ENCODE peak calls at places on chromosome 5, in ten cellular contexts. U, M, Z, P, K, F, W, V, R and G are unnamed samples.

GRCh38 chr5:73722224-73722623 is 96.2 kb downstream of the ARHGEF28 start:
- DNase-seq in M (no peak), P (no peak), R (no peak), W (no peak), Z (no peak), K (peak), V (no peak), U (no peak), F (no peak), G (peak)

GRCh38 chr5:154972476-154973080 is 31.7 kb downstream of the MRPL22 start:
- DNase-seq in Z (no peak), V (no peak), W (peak), P (no peak), F (peak), K (peak), M (no peak), U (peak), R (no peak), G (peak)

GRCh38 chr5:52502591-52502990 is 285.1 kb upstream of the ITGA1 start:
- DNase-seq in K (no peak), Z (no peak), V (no peak), F (no peak), W (no peak), M (no peak), R (no peak), P (no peak), U (peak), G (no peak)

GRCh38 chr5:141913560-141913959 is 10.1 kb upstream of the DELE1 start:
- DNase-seq in W (no peak), F (no peak), M (no peak), U (no peak), R (no peak), V (no peak), P (no peak), Z (no peak), K (no peak), G (no peak)

GRCh38 chr5:159231167-159231566 is 21.8 kb upstream of the RNF145 start:
- DNase-seq in Z (no peak), W (no peak), K (peak), M (no peak), F (no peak), U (no peak), V (no peak), R (no peak), P (no peak), G (no peak)

GRCh38 chr5:160260881-160261815 is 31.8 kb downstream of the FABP6 start:
- DNase-seq in M (no peak), P (no peak), R (peak), V (no peak), K (peak), F (no peak), W (no peak), Z (no peak), U (peak), G (no peak)

GRCh38 chr5:8857051-8857450 is 688.8 kb downstream of the SEMA5A start:
- DNase-seq in K (no peak), U (no peak), P (no peak), F (no peak), M (no peak), V (no peak), R (no peak), Z (no peak), W (no peak), G (no peak)

GRCh38 chr5:173839117-173839713 is 48.9 kb upstream of the CPEB4 start:
- DNase-seq in K (no peak), M (no peak), U (no peak), V (peak), R (peak), F (no peak), P (no peak), Z (no peak), W (no peak), G (no peak)

GRCh38 chr5:143386725-143387124 is 16.8 kb downstream of the NR3C1 start:
- DNase-seq in V (no peak), F (no peak), P (no peak), U (no peak), W (no peak), K (peak), M (no peak), R (no peak), Z (no peak), G (no peak)

GRCh38 chr5:73311291-73312110 is 137.1 kb downstream of the FOXD1 start:
- DNase-seq in M (no peak), W (peak), K (peak), V (no peak), R (no peak), U (peak), P (no peak), F (peak), Z (peak), G (no peak)

GRCh38 chr5:10626473-10627013 is 62.7 kb downstream of the ANKRD33B start:
- DNase-seq in U (no peak), F (no peak), V (no peak), Z (peak), K (peak), P (no peak), W (no peak), R (no peak), M (peak), G (no peak)

GRCh38 chr5:73120222-73121108 is at the start of gene TMEM171:
- DNase-seq in U (peak), R (peak), W (peak), K (peak), F (peak), M (peak), V (peak), P (peak), Z (no peak), G (peak)

GRCh38 chr5:82676663-82677062 is 398.5 kb upstream of the RPS23 start:
- DNase-seq in V (no peak), Z (no peak), R (no peak), F (no peak), M (no peak), K (no peak), P (no peak), W (no peak), U (no peak), G (no peak)

GRCh38 chr5:130975847-130976246 is 189.2 kb downstream of the HINT1 start:
- DNase-seq in P (no peak), R (no peak), W (peak), F (no peak), M (no peak), Z (no peak), K (no peak), V (peak), U (no peak), G (no peak)

GRCh38 chr5:38870595-38870994 is 24.8 kb downstream of the OSMR start:
- DNase-seq in M (no peak), P (no peak), V (no peak), R (no peak), F (no peak), W (no peak), U (no peak), K (no peak), Z (no peak), G (no peak)

GRCh38 chr5:125412051-125412560 is 665.7 kb upstream of the ZNF608 start:
- DNase-seq in K (peak), R (no peak), M (peak), V (no peak), W (peak), F (peak), U (no peak), P (no peak), Z (no peak), G (no peak)

GRCh38 chr5:84131372-84131771 is 253.3 kb downstream of the EDIL3 start:
- DNase-seq in V (no peak), R (no peak), U (no peak), P (no peak), F (no peak), W (no peak), M (no peak), Z (no peak), K (peak), G (no peak)

GRCh38 chr5:76801159-76801802 is 17.5 kb upstream of the F2RL1 start:
- DNase-seq in V (no peak), F (no peak), K (peak), W (peak), R (peak), Z (peak), P (no peak), M (no peak), U (no peak), G (peak)

GRCh38 chr5:134086215-134086942 is 28.1 kb upstream of the TCF7 start:
- DNase-seq in W (no peak), P (peak), M (no peak), U (no peak), K (no peak), R (no peak), F (no peak), Z (no peak), V (no peak), G (no peak)

GRCh38 chr5:50547303-50547702 is 106.2 kb upstream of the EMB start:
- DNase-seq in K (no peak), F (no peak), R (no peak), W (no peak), P (no peak), U (no peak), Z (no peak), M (no peak), V (no peak), G (no peak)

GRCh38 chr5:78975035-78975434 is 10.1 kb downstream of the ARSB start:
- DNase-seq in M (no peak), U (no peak), W (no peak), P (no peak), F (no peak), R (no peak), K (no peak), V (no peak), Z (no peak), G (no peak)

GRCh38 chr5:123673107-123673506 is 161.1 kb downstream of the CSNK1G3 start:
- DNase-seq in F (no peak), M (no peak), W (no peak), P (no peak), V (no peak), U (no peak), R (no peak), K (peak), Z (no peak), G (no peak)

GRCh38 chr5:34547300-34548085 is 108.6 kb upstream of the RAI14 start:
- DNase-seq in K (no peak), U (no peak), Z (no peak), P (no peak), V (no peak), M (no peak), W (no peak), R (no peak), F (no peak), G (no peak)

GRCh38 chr5:142171270-142171669 is 62.7 kb downstream of the NDFIP1 start:
- DNase-seq in K (no peak), U (no peak), V (no peak), W (no peak), R (peak), M (no peak), Z (no peak), F (no peak), P (no peak), G (no peak)

DNA sequence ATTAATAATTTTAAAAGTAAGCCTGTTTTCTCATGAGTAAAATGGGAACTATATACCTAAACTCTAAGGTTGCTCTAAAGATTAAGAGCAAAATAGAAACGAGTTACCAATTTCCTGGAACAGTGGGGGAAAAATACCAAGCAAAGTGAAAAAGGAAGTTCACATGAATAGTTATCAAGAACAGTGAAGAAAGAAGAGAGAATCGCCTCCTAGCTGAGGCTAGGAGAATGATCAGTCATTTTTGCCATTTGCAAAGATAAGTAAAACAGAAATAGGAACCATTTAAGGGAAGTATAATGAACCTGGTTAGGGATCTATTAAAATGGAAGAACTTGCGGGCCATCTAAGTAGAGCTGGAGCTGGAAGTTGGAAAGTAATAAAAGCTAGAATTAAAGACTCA is 50.7 kb downstream of the P4HA2 start:
- DNase-seq in W (no peak), P (no peak), Z (no peak), M (no peak), U (no peak), F (no peak), R (no peak), V (no peak), K (peak), G (no peak)
- TF ChIP-seq CTCF in W (no peak), P (no peak), Z (peak), M (no peak), U (no peak), F (no peak), R (no peak), V (no peak), K (peak), G (peak)

GRCh38 chr5:138702827-138703194 is 50.4 kb upstream of the CTNNA1 start:
- DNase-seq in P (no peak), R (no peak), V (no peak), U (no peak), W (no peak), M (no peak), Z (no peak), K (no peak), F (no peak), G (no peak)
- TF ChIP-seq CTCF in P (no peak), R (no peak), V (no peak), U (no peak), W (no peak), M (no peak), Z (no peak), K (no peak), F (no peak), G (no peak)

DNA sequence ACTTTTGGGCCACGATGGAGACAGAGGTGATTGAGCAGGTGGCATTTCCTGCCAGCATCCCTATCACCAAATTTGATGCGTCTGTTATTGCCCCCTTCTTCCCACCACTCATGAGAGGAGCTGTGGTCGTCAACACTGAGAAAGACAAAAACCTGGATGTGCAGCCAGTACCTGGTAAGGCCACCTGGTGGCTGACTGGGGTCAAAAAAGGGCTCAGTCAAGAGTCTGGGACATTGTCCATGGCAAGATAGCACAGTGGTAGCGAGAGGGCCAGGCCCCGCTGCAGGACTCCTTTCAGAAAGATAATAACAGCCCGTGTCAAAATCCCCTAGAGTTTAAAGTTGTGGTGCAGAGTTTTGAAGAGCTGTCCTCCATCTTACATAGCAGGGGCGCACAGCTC is 40.8 kb downstream of the CSF1R start:
- DNase-seq in F (no peak), P (no peak), U (no peak), Z (no peak), K (no peak), M (no peak), V (no peak), W (no peak), R (no peak), G (no peak)
- TF ChIP-seq CTCF in F (no peak), P (no peak), U (no peak), Z (no peak), K (no peak), M (no peak), V (no peak), W (no peak), R (peak), G (no peak)

GRCh38 chr5:171776747-171777419 is 8.7 kb upstream of the SMIM23 start:
- DNase-seq in R (no peak), M (no peak), Z (no peak), V (no peak), W (no peak), P (no peak), K (no peak), U (no peak), F (no peak), G (no peak)
- TF ChIP-seq CTCF in R (no peak), M (no peak), Z (no peak), V (no peak), W (no peak), P (no peak), K (no peak), U (no peak), F (no peak), G (no peak)